ENCODE peak calls at places on chromosomes 12 and 14, in seven cellular contexts. D is HEK293T; Z is activated CD4-positive, alpha-beta T cell treated with anti-CD3 and anti-CD28 coated beads for 1 hour; W is GM03348; M is sigmoid colon; N is IMR-90; S is NCI-H1417. B is an unnamed sample.

GRCh38 chr12:466039-466438 is 6.3 kb downstream of the B4GALNT3 start:
- DNase-seq in D (no peak), Z (no peak), W (no peak), M (no peak), N (no peak), S (no peak), B (no peak)

GRCh38 chr12:76028649-76029277 is 2.8 kb downstream of the PHLDA1 start:
- DNase-seq in D (no peak), Z (no peak), W (no peak), M (no peak), N (no peak), S (no peak), B (peak)

GRCh38 chr12:58567189-58567588 is 353.1 kb downstream of the LRIG3 start:
- DNase-seq in D (no peak), Z (no peak), W (no peak), M (no peak), N (no peak), S (no peak), B (no peak)

GRCh38 chr12:84174115-84174514 is 738.5 kb downstream of the SLC6A15 start:
- DNase-seq in D (no peak), Z (no peak), W (no peak), M (no peak), N (no peak), S (no peak), B (no peak)

GRCh38 chr12:119229837-119230236 is 51.1 kb downstream of the HSPB8 start:
- DNase-seq in D (peak), Z (no peak), W (peak), M (no peak), N (peak), S (peak), B (peak)

GRCh38 chr12:95177201-95177768 is 40.0 kb downstream of the FGD6 start:
- DNase-seq in D (no peak), Z (no peak), W (no peak), M (no peak), N (no peak), S (no peak), B (no peak)

GRCh38 chr12:1855241-1855640 is 34.9 kb downstream of the LRTM2 start:
- DNase-seq in D (no peak), Z (no peak), W (no peak), M (no peak), N (peak), S (no peak), B (peak)

GRCh38 chr12:92511776-92512175 is 191.0 kb upstream of the PLEKHG7 start:
- DNase-seq in D (no peak), Z (no peak), W (no peak), M (no peak), N (no peak), S (no peak), B (no peak)

GRCh38 chr14:63224196-63224595 is 20.0 kb downstream of the RHOJ start:
- DNase-seq in D (peak), Z (no peak), W (no peak), M (no peak), N (no peak), S (no peak), B (no peak)

GRCh38 chr12:95321516-95322246 is 104.1 kb downstream of the VEZT start:
- DNase-seq in D (no peak), Z (no peak), W (no peak), M (no peak), N (no peak), S (no peak), B (no peak)

B was measured in AG10803.